ENCODE peak calls at places on chromosomes 4 and X, in seven cellular contexts. F, U, M, B, R, Y and K are unnamed samples.

GRCh38 chr4:148980782-148981181 is 538.6 kb upstream of the NR3C2 start:
- DNase-seq in M (no peak), R (no peak), F (no peak), Y (no peak), B (no peak), U (no peak), K (no peak)

GRCh38 chr4:2341261-2341841 is 77.1 kb downstream of the ZFYVE28 start:
- DNase-seq in F (no peak), U (no peak), M (no peak), Y (no peak), R (peak; percentile 2), B (no peak), K (no peak)

GRCh38 chr4:185137233-185137925 is 5.7 kb upstream of the SLC25A4 start:
- DNase-seq in B (no peak), R (no peak), U (no peak), Y (no peak), M (no peak), F (no peak), K (no peak)

GRCh38 chr4:22512306-22512705 is 3.6 kb downstream of the ADGRA3 start:
- DNase-seq in Y (no peak), B (no peak), F (no peak), U (no peak), M (no peak), R (no peak), K (no peak)

GRCh38 chr4:136811496-136812077 is 720.7 kb downstream of the PCDH18 start:
- DNase-seq in F (no peak), Y (no peak), R (no peak), M (no peak), U (no peak), B (no peak), K (no peak)

GRCh38 chr4:123599920-123600394 is 203.4 kb downstream of the SPRY1 start:
- DNase-seq in M (peak; percentile 90), R (peak; percentile 63), F (peak; percentile 83), Y (peak; percentile 73), B (peak; percentile 45), U (no peak), K (peak; percentile 45)

GRCh38 chr4:107392951-107393350 is 327.1 kb downstream of the PAPSS1 start:
- DNase-seq in U (no peak), M (peak; percentile 4), F (no peak), B (no peak), R (no peak), Y (no peak), K (no peak)

GRCh38 chrX:108268434-108269080 is 169.7 kb downstream of the COL4A6 start:
- DNase-seq in M (no peak), R (no peak), U (no peak), B (no peak), F (no peak), Y (no peak), K (no peak)

GRCh38 chr4:15893967-15894366 is 44.6 kb downstream of the FGFBP1 start:
- DNase-seq in U (no peak), F (no peak), B (peak; percentile 98), R (no peak), M (no peak), Y (no peak), K (peak; percentile 96)

GRCh38 chr4:156615066-156615514 is 356.5 kb downstream of the PDGFC start:
- DNase-seq in Y (no peak), F (no peak), M (no peak), U (no peak), R (no peak), B (peak; percentile 93), K (no peak)

GRCh38 chr4:38735870-38736269 is 46.9 kb downstream of the TLR10 start:
- DNase-seq in B (no peak), U (no peak), Y (no peak), F (no peak), M (no peak), R (no peak), K (no peak)

GRCh38 chrX:152170621-152171020 is 32.2 kb upstream of the MAGEA10 start:
- DNase-seq in U (no peak), M (no peak), Y (no peak), F (no peak), B (peak; percentile 47), R (no peak), K (no peak)

GRCh38 chr4:54228563-54229501 is at the start of gene PDGFRA:
- DNase-seq in M (no peak), R (no peak), U (no peak), F (no peak), B (peak; percentile 18), Y (peak; percentile 66), K (no peak)

GRCh38 chr4:184168406-184169019 is 49.2 kb downstream of the ENPP6 start:
- DNase-seq in Y (peak; percentile 76), R (peak; percentile 49), U (no peak), M (peak; percentile 69), F (peak; percentile 82), B (peak; percentile 36), K (no peak)

GRCh38 chrX:134236690-134237362 is at the start of gene CCDC160:
- DNase-seq in B (peak; percentile 8), R (no peak), Y (peak; percentile 47), F (peak; percentile 49), U (no peak), M (peak; percentile 18), K (no peak)

GRCh38 chr4:21802406-21802805 is 146.2 kb downstream of the KCNIP4 start:
- DNase-seq in M (no peak), B (peak; percentile 54), U (no peak), Y (no peak), F (no peak), R (no peak), K (peak; percentile 62)

GRCh38 chrX:25198891-25199290 is 183.1 kb upstream of the ARX start:
- DNase-seq in B (no peak), R (no peak), M (no peak), U (no peak), Y (no peak), F (no peak), K (no peak)

GRCh38 chr4:169160825-169161224 is 109.9 kb downstream of the SH3RF1 start:
- DNase-seq in R (no peak), M (no peak), Y (no peak), B (no peak), U (no peak), F (no peak), K (no peak)

GRCh38 chr4:48139688-48140087 is 5.6 kb upstream of the TXK start:
- DNase-seq in R (peak; percentile 50), B (no peak), Y (no peak), U (no peak), M (no peak), F (peak; percentile 41), K (no peak)

GRCh38 chr4:11130195-11130975 is 298.3 kb downstream of the HS3ST1 start:
- DNase-seq in U (no peak), Y (no peak), F (no peak), B (peak; percentile 70), R (no peak), M (no peak), K (no peak)

GRCh38 chrX:39961441-39961840 is 136.3 kb downstream of the BCOR start:
- DNase-seq in Y (no peak), M (no peak), U (no peak), B (no peak), F (no peak), R (no peak), K (no peak)

GRCh38 chrX:15146515-15146914 is 123.4 kb downstream of the ASB9 start:
- DNase-seq in Y (no peak), F (peak; percentile 26), U (no peak), R (peak; percentile 11), M (peak; percentile 17), B (peak; percentile 12), K (no peak)

GRCh38 chrX:68232206-68232605 is 201.1 kb downstream of the OPHN1 start:
- DNase-seq in M (no peak), Y (no peak), B (no peak), R (no peak), U (no peak), F (no peak), K (no peak)

GRCh38 chrX:105752334-105752733 is 70.0 kb upstream of the NRK start:
- DNase-seq in Y (no peak), B (no peak), F (no peak), U (no peak), M (no peak), R (no peak), K (no peak)

GRCh38 chrX:55908685-55909212 is 191.2 kb downstream of the RRAGB start:
- DNase-seq in B (no peak), M (peak; percentile 44), F (no peak), Y (no peak), R (no peak), U (no peak), K (no peak)

DNA sequence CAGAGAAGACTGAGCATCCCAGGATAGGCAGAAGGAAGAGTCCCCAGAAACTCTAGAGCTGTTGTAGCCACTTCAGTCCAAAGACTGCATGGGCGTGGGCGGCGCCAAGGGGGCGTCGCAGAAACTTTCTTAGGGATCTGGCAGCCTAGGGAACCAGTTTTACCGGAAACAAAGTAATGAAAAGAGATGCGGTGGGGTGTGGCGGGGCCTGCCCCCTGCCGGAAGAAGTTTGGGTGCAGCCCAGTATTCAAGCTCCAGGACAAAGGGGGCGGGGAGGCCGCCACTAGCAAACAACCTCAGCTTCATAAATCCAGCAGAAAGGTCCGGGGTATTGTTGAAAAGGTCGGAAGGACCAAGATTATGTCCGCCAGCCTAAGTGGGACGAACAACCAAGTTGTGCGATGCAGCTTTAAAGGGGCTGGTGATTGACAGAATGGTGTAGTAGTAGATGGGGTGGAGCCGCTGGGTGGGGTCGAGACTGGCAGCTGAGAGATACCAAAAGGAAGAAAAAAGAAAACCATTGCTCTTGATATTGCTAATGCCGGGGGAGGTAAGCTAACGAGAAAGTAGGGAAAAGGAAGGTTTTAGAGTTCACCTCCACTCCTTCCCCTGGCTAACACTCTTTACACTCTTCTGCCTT is 190.5 kb downstream of the RRAGB start:
- DNase-seq in R (peak; percentile 25), B (peak; percentile 0), Y (peak; percentile 33), M (peak; percentile 79), F (no peak), U (peak; percentile 69), K (no peak)
- H3K4me3 ChIP-seq in R (peak overlapping the region; percentile 78), B (peak overlapping the region; percentile 39), Y (peak overlapping the region; percentile 75), M (peak overlapping the region; percentile 64), F (peak overlapping the region; percentile 56), U (peak overlapping the region; percentile 76), K (peak overlapping the region; percentile 79)

DNA sequence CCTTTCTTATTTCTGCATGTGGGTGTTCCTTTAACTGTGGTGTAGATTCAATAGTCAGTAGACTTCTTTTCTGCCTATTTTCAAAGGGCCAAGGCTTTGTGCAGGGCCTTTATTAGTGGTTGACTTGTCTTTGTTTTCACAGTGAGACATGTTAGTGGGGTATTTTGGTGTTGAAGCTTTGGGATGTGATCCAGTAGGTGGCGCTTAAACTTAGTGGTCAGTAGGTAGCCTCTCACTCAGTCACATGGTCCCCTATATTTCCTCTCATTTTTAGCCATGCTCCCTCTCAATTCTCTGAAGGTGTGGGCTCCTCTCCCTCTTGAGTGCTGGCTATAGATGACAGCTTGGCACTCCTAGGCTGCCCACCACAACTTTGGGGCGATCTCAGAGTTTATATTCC is 23.4 kb upstream of the SLC10A7 start:
- DNase-seq in U (no peak), F (no peak), R (no peak), B (peak; percentile 49), M (peak; percentile 64), Y (no peak), K (no peak)
- TF ChIP-seq CTCF in U (no peak), F (peak; percentile 28), R (no peak), B (peak; percentile 56), M (peak; percentile 46), Y (no peak), K (peak; percentile 61)

GRCh38 chr4:147157860-147158701 is 212.4 kb upstream of the TTC29 start:
- DNase-seq in Y (peak; percentile 19), U (no peak), M (no peak), B (peak; percentile 61), F (no peak), R (no peak), K (no peak)
- H3K4me3 ChIP-seq in Y (peak overlapping the region; percentile 65), U (peak overlapping the region; percentile 71), M (peak overlapping the region; percentile 21), B (peak overlapping the region; percentile 62), F (peak overlapping the region; percentile 28), R (no peak overlapping the region), K (peak overlapping the region; percentile 50)

GRCh38 chr4:73976217-73976616 is 5.6 kb downstream of the PF4 start:
- DNase-seq in Y (no peak), M (no peak), R (no peak), F (no peak), B (no peak), U (no peak), K (no peak)
- TF ChIP-seq CTCF in Y (no peak), M (no peak), R (no peak), F (no peak), B (peak; percentile 14), U (no peak), K (peak; percentile 4)